ENCODE peak calls at places on chromosome X, in ten cellular contexts. Y is lung, G is endothelial cell of umbilical vein, N is heart right ventricle, I is mammary epithelial cell, F is cardiac muscle cell, O is breast epithelium, R is tibial nerve, Z is hepatocyte, C is pancreas. S is an unnamed sample.

GRCh38 chrX:50211510-50211909 is 6.9 kb downstream of the CCNB3 start:
- DNase-seq in Y (no peak), G (no peak), N (no peak), I (peak; percentile 5), F (no peak), O (no peak), R (no peak), Z (no peak), C (no peak), S (no peak)

GRCh38 chrX:53265771-53266170 is 15.6 kb downstream of the IQSEC2 start:
- DNase-seq in Y (no peak), G (no peak), N (no peak), I (peak; percentile 63), F (no peak), O (no peak), R (no peak), Z (no peak), C (no peak), S (no peak)

GRCh38 chrX:90617710-90618325 is 696.1 kb downstream of the TGIF2LX start:
- DNase-seq in Y (no peak), G (no peak), N (no peak), I (no peak), F (no peak), O (no peak), R (no peak), Z (no peak), C (no peak), S (no peak)

GRCh38 chrX:21946925-21947641 is 6.6 kb downstream of the SMS start:
- DNase-seq in Y (no peak), G (peak; percentile 83), N (no peak), I (peak; percentile 50), F (peak; percentile 69), O (no peak), R (no peak), Z (no peak), C (no peak), S (no peak)

GRCh38 chrX:96909291-96909690 is 25.6 kb downstream of the RPA4 start:
- DNase-seq in Y (no peak), G (peak; percentile 64), N (no peak), I (no peak), F (no peak), O (no peak), R (no peak), Z (peak; percentile 25), C (no peak), S (no peak)

GRCh38 chrX:49237060-49237459 is 1.8 kb downstream of the CCDC22 start:
- DNase-seq in Y (no peak), G (no peak), N (no peak), I (no peak), F (no peak), O (no peak), R (no peak), Z (no peak), C (no peak), S (no peak)

GRCh38 chrX:1451676-1452496 is 823 bp downstream of the ASMTL start:
- DNase-seq in Y (peak; percentile 39), G (no peak), N (no peak), I (no peak), F (no peak), O (no peak), R (no peak), Z (no peak), C (peak; percentile 48), S (no peak)

GRCh38 chrX:105038672-105039328 is 181.7 kb downstream of the TEX13A start:
- DNase-seq in Y (no peak), G (no peak), N (no peak), I (no peak), F (no peak), O (no peak), R (no peak), Z (no peak), C (no peak), S (no peak)

GRCh38 chrX:17374619-17375360 is at the start of gene NHS:
- DNase-seq in Y (peak; percentile 41), G (peak; percentile 15), N (peak; percentile 63), I (peak; percentile 80), F (peak; percentile 88), O (peak; percentile 58), R (peak; percentile 51), Z (peak; percentile 83), C (peak; percentile 52), S (no peak)

GRCh38 chrX:29952016-29952415 is 263.3 kb upstream of the MAGEB2 start:
- DNase-seq in Y (no peak), G (no peak), N (no peak), I (no peak), F (no peak), O (no peak), R (no peak), Z (no peak), C (no peak), S (no peak)

GRCh38 chrX:72203421-72203820 is 21.9 kb downstream of the PIN4 start:
- DNase-seq in Y (no peak), G (no peak), N (no peak), I (no peak), F (no peak), O (no peak), R (no peak), Z (no peak), C (no peak), S (no peak)

GRCh38 chrX:20432048-20432447 is 165.3 kb upstream of the RPS6KA3 start:
- DNase-seq in Y (no peak), G (no peak), N (no peak), I (no peak), F (no peak), O (no peak), R (no peak), Z (no peak), C (no peak), S (no peak)

GRCh38 chrX:134745636-134746378 is 87.5 kb upstream of the PLAC1 start:
- DNase-seq in Y (no peak), G (peak; percentile 51), N (no peak), I (no peak), F (no peak), O (no peak), R (no peak), Z (no peak), C (no peak), S (no peak)

GRCh38 chrX:125394449-125394848 is 74.8 kb downstream of the TEX13C start:
- DNase-seq in Y (no peak), G (no peak), N (no peak), I (no peak), F (no peak), O (no peak), R (no peak), Z (no peak), C (no peak), S (no peak)

GRCh38 chrX:79263550-79263949 is 103.6 kb downstream of the ITM2A start:
- DNase-seq in Y (no peak), G (no peak), N (no peak), I (no peak), F (no peak), O (no peak), R (no peak), Z (no peak), C (no peak), S (no peak)
- H3K4me1 ChIP-seq in Y (peaks cover 2% of the 10 kb centered on the region), G (no peaks in the 10 kb centered on the region), N (no peaks in the 10 kb centered on the region), I (no peaks in the 10 kb centered on the region), F (no peaks in the 10 kb centered on the region), O (no peaks in the 10 kb centered on the region), R (no peaks in the 10 kb centered on the region), Z (no peaks in the 10 kb centered on the region), C (no peaks in the 10 kb centered on the region), S (peaks cover 59% of the 10 kb centered on the region)

DNA sequence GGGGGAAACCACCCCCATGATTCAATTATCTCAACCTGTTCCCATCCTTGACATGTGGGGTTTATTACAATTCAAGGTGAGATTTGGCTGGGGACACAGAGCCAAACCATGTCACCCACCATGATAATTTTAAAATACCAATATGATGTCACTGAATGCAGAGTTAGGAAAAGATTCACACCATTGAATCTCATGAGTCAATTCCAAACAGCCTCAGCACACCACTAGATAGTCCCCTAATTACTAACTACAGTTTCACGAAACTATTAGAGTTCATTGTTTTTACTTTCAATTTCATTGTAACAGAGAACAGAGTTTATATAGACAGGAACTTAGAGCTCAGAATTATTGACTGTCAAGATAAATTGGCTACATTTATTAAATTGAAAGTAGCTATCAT is 410.2 kb downstream of the FAM47A start:
- DNase-seq in Y (no peak), G (no peak), N (no peak), I (no peak), F (no peak), O (no peak), R (no peak), Z (no peak), C (no peak), S (no peak)
- H3K27me3 ChIP-seq in Y (no peaks in the 10 kb centered on the region), G (no peaks in the 10 kb centered on the region), N (no peaks in the 10 kb centered on the region), I (no peaks in the 10 kb centered on the region), F (peaks cover 10% of the 10 kb centered on the region), O (no peaks in the 10 kb centered on the region), R (peaks cover 20% of the 10 kb centered on the region), Z (no peaks in the 10 kb centered on the region), C (peaks cover 14% of the 10 kb centered on the region), S (no peaks in the 10 kb centered on the region)

DNA sequence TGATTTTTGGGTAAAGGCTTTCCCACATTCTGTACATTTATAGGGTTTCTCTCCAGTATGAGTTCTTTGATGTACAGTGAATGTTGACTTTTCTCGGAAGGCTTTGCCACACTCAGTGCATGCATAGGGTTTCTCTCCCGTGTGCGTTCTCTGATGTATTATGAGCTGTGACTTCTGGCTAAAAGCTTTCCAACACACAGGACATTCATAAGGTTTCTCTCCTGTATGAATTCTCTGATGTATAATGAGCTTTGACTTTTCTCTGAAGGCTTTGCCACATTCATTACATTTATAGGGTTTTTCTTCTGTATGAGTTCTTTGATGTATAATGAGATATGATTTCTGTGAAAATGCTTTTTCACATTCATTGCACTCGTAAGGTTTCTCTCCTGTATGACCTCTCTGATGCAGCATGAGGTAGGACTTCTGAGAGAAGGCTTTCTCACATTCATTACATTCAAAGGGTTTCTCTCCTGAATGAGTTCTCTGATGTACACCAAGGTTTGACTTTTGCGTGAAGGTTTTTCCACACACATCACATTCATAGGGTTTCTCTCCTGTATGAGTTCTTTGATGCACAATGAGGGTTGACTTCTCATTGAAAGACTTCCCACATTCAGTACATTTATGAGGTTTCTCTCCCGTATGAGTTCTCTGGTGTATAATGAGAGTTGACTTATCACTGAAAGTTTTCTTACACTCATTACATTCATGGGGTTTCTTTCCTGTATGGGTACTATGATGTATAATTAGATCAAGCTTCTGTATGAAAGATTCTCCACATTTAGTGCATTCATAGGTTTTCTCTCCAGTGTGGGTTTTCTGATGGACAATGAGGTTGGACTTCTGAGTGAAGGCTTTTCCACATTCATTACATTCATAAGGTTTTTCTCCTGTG is 27.3 kb downstream of the ZNF182 start:
- DNase-seq in Y (no peak), G (no peak), N (no peak), I (no peak), F (no peak), O (no peak), R (no peak), Z (no peak), C (no peak), S (no peak)
- H3K36me3 ChIP-seq in Y (peaks cover 1% of the 10 kb centered on the region), G (peaks cover 1% of the 10 kb centered on the region), N (no peaks in the 10 kb centered on the region), I (peaks cover 2% of the 10 kb centered on the region), F (no peaks in the 10 kb centered on the region), O (peaks cover 3% of the 10 kb centered on the region), R (no peaks in the 10 kb centered on the region), Z (no peaks in the 10 kb centered on the region), C (no peaks in the 10 kb centered on the region), S (peaks cover 46% of the 10 kb centered on the region)

DNA sequence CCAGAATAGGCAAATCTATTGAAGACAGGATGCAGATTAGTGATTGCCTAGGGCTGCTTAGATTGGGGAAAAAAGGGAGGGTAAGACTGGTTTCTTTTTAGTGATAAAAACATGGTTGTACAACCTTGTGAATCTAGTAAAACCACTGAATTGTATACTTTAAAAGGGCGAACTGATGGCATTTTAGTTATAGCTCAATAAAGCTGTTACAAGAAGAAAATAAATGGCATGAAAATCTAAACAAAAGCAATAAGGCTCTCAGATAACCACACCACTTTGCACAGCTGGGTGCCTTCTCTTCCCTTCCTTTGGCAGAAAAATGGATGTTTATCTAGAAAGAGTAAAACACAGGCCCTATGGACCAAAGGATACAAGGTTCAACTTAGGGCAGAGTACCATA is 69.6 kb downstream of the F9 start:
- DNase-seq in Y (no peak), G (no peak), N (no peak), I (no peak), F (no peak), O (no peak), R (no peak), Z (no peak), C (no peak), S (no peak)
- H3K4me1 ChIP-seq in Y (no peaks in the 10 kb centered on the region), G (no peaks in the 10 kb centered on the region), N (no peaks in the 10 kb centered on the region), I (no peaks in the 10 kb centered on the region), F (no peaks in the 10 kb centered on the region), O (no peaks in the 10 kb centered on the region), R (no peaks in the 10 kb centered on the region), Z (no peaks in the 10 kb centered on the region), C (no peaks in the 10 kb centered on the region), S (no peaks in the 10 kb centered on the region)

S was measured in naive thymus-derived CD4-positive, alpha-beta T cell.